ENCODE peak calls at places on chromosomes 11 and 22, in ten cellular contexts. One of them, this sample, is unnamed.

GRCh38 chr22:37329239-37330140 is 47.2 kb downstream of the CYTH4 start:
- DNase-seq in astrocyte of the spinal cord: no peak
- DNase-seq in HL-60: no peak
- DNase-seq in MM.1S: no peak
- DNase-seq in IMR-90: peak
- DNase-seq in left ventricle myocardium inferior: no peak
- DNase-seq in stomach: no peak
- DNase-seq in fibroblast of mammary gland: peak
- DNase-seq in astrocyte of the cerebellum: no peak
- DNase-seq in body of pancreas: no peak
- DNase-seq in this sample: no peak

GRCh38 chr11:132595711-132596111 is 936.6 kb downstream of the OPCML start:
- DNase-seq in stomach: peak
- DNase-seq in IMR-90: peak
- DNase-seq in fibroblast of mammary gland: no peak
- DNase-seq in body of pancreas: no peak
- DNase-seq in astrocyte of the cerebellum: peak
- DNase-seq in MM.1S: no peak
- DNase-seq in left ventricle myocardium inferior: no peak
- DNase-seq in HL-60: no peak
- DNase-seq in astrocyte of the spinal cord: peak
- DNase-seq in this sample: peak

GRCh38 chr22:44677299-44678244 is 24.4 kb upstream of the PRR5 start:
- DNase-seq in left ventricle myocardium inferior: no peak
- DNase-seq in MM.1S: no peak
- DNase-seq in astrocyte of the cerebellum: no peak
- DNase-seq in body of pancreas: no peak
- DNase-seq in astrocyte of the spinal cord: no peak
- DNase-seq in IMR-90: no peak
- DNase-seq in fibroblast of mammary gland: no peak
- DNase-seq in HL-60: no peak
- DNase-seq in stomach: no peak
- DNase-seq in this sample: no peak

GRCh38 chr11:40134820-40135219 is 1324.6 kb downstream of the LRRC4C start:
- DNase-seq in astrocyte of the spinal cord: no peak
- DNase-seq in IMR-90: no peak
- DNase-seq in HL-60: no peak
- DNase-seq in astrocyte of the cerebellum: no peak
- DNase-seq in body of pancreas: no peak
- DNase-seq in fibroblast of mammary gland: no peak
- DNase-seq in left ventricle myocardium inferior: no peak
- DNase-seq in MM.1S: no peak
- DNase-seq in stomach: no peak
- DNase-seq in this sample: no peak

GRCh38 chr11:1327064-1327460 is 17.6 kb upstream of the TOLLIP start:
- DNase-seq in left ventricle myocardium inferior: no peak
- DNase-seq in body of pancreas: no peak
- DNase-seq in astrocyte of the spinal cord: no peak
- DNase-seq in fibroblast of mammary gland: no peak
- DNase-seq in astrocyte of the cerebellum: no peak
- DNase-seq in stomach: no peak
- DNase-seq in MM.1S: no peak
- DNase-seq in IMR-90: peak
- DNase-seq in HL-60: no peak
- DNase-seq in this sample: no peak

GRCh38 chr11:72716788-72717435 is 35.3 kb downstream of the ARAP1 start:
- DNase-seq in body of pancreas: no peak
- DNase-seq in MM.1S: no peak
- DNase-seq in stomach: no peak
- DNase-seq in fibroblast of mammary gland: no peak
- DNase-seq in left ventricle myocardium inferior: no peak
- DNase-seq in IMR-90: no peak
- DNase-seq in astrocyte of the cerebellum: no peak
- DNase-seq in astrocyte of the spinal cord: no peak
- DNase-seq in HL-60: no peak
- DNase-seq in this sample: no peak

GRCh38 chr11:27705873-27706820 is 5.9 kb upstream of the BDNF start:
- DNase-seq in astrocyte of the spinal cord: no peak
- DNase-seq in HL-60: no peak
- DNase-seq in stomach: no peak
- DNase-seq in MM.1S: peak
- DNase-seq in fibroblast of mammary gland: peak
- DNase-seq in astrocyte of the cerebellum: no peak
- DNase-seq in body of pancreas: no peak
- DNase-seq in left ventricle myocardium inferior: no peak
- DNase-seq in IMR-90: peak
- DNase-seq in this sample: peak

GRCh38 chr22:49046546-49047305 is 780.9 kb downstream of the BRD1 start:
- DNase-seq in MM.1S: peak
- DNase-seq in astrocyte of the cerebellum: no peak
- DNase-seq in stomach: no peak
- DNase-seq in IMR-90: no peak
- DNase-seq in body of pancreas: peak
- DNase-seq in left ventricle myocardium inferior: no peak
- DNase-seq in astrocyte of the spinal cord: no peak
- DNase-seq in fibroblast of mammary gland: no peak
- DNase-seq in HL-60: peak
- DNase-seq in this sample: no peak

GRCh38 chr11:1075341-1075911 is 752 bp downstream of the MUC2 start:
- DNase-seq in astrocyte of the cerebellum: no peak
- DNase-seq in MM.1S: no peak
- DNase-seq in stomach: no peak
- DNase-seq in left ventricle myocardium inferior: no peak
- DNase-seq in fibroblast of mammary gland: no peak
- DNase-seq in HL-60: no peak
- DNase-seq in body of pancreas: peak
- DNase-seq in astrocyte of the spinal cord: no peak
- DNase-seq in IMR-90: no peak
- DNase-seq in this sample: no peak

GRCh38 chr22:35023692-35024363 is 42.1 kb upstream of the ISX start:
- DNase-seq in stomach: peak
- DNase-seq in IMR-90: no peak
- DNase-seq in fibroblast of mammary gland: peak
- DNase-seq in HL-60: peak
- DNase-seq in astrocyte of the cerebellum: no peak
- DNase-seq in left ventricle myocardium inferior: peak
- DNase-seq in MM.1S: peak
- DNase-seq in astrocyte of the spinal cord: peak
- DNase-seq in body of pancreas: peak
- DNase-seq in this sample: peak

GRCh38 chr11:128036556-128037093 is 550.7 kb downstream of the ETS1 start:
- DNase-seq in astrocyte of the cerebellum: no peak
- DNase-seq in HL-60: no peak
- DNase-seq in fibroblast of mammary gland: peak
- DNase-seq in stomach: no peak
- DNase-seq in body of pancreas: no peak
- DNase-seq in astrocyte of the spinal cord: no peak
- DNase-seq in left ventricle myocardium inferior: no peak
- DNase-seq in MM.1S: no peak
- DNase-seq in IMR-90: peak
- DNase-seq in this sample: no peak

GRCh38 chr22:37175414-37176144 is 12.5 kb downstream of the C1QTNF6 start:
- DNase-seq in MM.1S: no peak
- DNase-seq in body of pancreas: no peak
- DNase-seq in stomach: no peak
- DNase-seq in astrocyte of the spinal cord: no peak
- DNase-seq in HL-60: no peak
- DNase-seq in left ventricle myocardium inferior: no peak
- DNase-seq in fibroblast of mammary gland: peak
- DNase-seq in IMR-90: no peak
- DNase-seq in astrocyte of the cerebellum: no peak
- DNase-seq in this sample: no peak

GRCh38 chr11:119797137-119797611 is 68.2 kb upstream of the NECTIN1 start:
- DNase-seq in fibroblast of mammary gland: no peak
- DNase-seq in astrocyte of the spinal cord: no peak
- DNase-seq in HL-60: no peak
- DNase-seq in stomach: no peak
- DNase-seq in IMR-90: no peak
- DNase-seq in body of pancreas: no peak
- DNase-seq in left ventricle myocardium inferior: no peak
- DNase-seq in astrocyte of the cerebellum: no peak
- DNase-seq in MM.1S: no peak
- DNase-seq in this sample: no peak

GRCh38 chr11:112525270-112525669 is 264.6 kb upstream of the PLET1 start:
- DNase-seq in astrocyte of the spinal cord: peak
- DNase-seq in stomach: no peak
- DNase-seq in left ventricle myocardium inferior: no peak
- DNase-seq in astrocyte of the cerebellum: peak
- DNase-seq in fibroblast of mammary gland: peak
- DNase-seq in body of pancreas: no peak
- DNase-seq in IMR-90: no peak
- DNase-seq in MM.1S: no peak
- DNase-seq in HL-60: peak
- DNase-seq in this sample: peak

GRCh38 chr11:88204353-88204752 is 29.1 kb upstream of the RAB38 start:
- DNase-seq in left ventricle myocardium inferior: no peak
- DNase-seq in astrocyte of the spinal cord: no peak
- DNase-seq in IMR-90: no peak
- DNase-seq in astrocyte of the cerebellum: no peak
- DNase-seq in body of pancreas: no peak
- DNase-seq in MM.1S: no peak
- DNase-seq in HL-60: no peak
- DNase-seq in stomach: no peak
- DNase-seq in fibroblast of mammary gland: no peak
- DNase-seq in this sample: no peak

GRCh38 chr11:17514476-17514875 is 29.7 kb downstream of the USH1C start:
- DNase-seq in HL-60: no peak
- DNase-seq in astrocyte of the cerebellum: no peak
- DNase-seq in fibroblast of mammary gland: no peak
- DNase-seq in left ventricle myocardium inferior: no peak
- DNase-seq in MM.1S: no peak
- DNase-seq in stomach: no peak
- DNase-seq in body of pancreas: no peak
- DNase-seq in astrocyte of the spinal cord: no peak
- DNase-seq in IMR-90: no peak
- DNase-seq in this sample: no peak

GRCh38 chr11:32870676-32871075 is 21.9 kb upstream of the QSER1 start:
- DNase-seq in left ventricle myocardium inferior: no peak
- DNase-seq in astrocyte of the cerebellum: no peak
- DNase-seq in astrocyte of the spinal cord: no peak
- DNase-seq in HL-60: peak
- DNase-seq in body of pancreas: no peak
- DNase-seq in IMR-90: no peak
- DNase-seq in MM.1S: no peak
- DNase-seq in stomach: no peak
- DNase-seq in fibroblast of mammary gland: no peak
- DNase-seq in this sample: peak

GRCh38 chr11:3808846-3809623 is 675 bp downstream of the PGAP2 start:
- DNase-seq in left ventricle myocardium inferior: no peak
- DNase-seq in MM.1S: peak
- DNase-seq in stomach: peak
- DNase-seq in IMR-90: peak
- DNase-seq in astrocyte of the spinal cord: peak
- DNase-seq in fibroblast of mammary gland: peak
- DNase-seq in body of pancreas: peak
- DNase-seq in HL-60: peak
- DNase-seq in astrocyte of the cerebellum: peak
- DNase-seq in this sample: peak
- TF ChIP-seq CTCF in left ventricle myocardium inferior: peak
- TF ChIP-seq CTCF in MM.1S: peak
- TF ChIP-seq CTCF in stomach: no peak
- TF ChIP-seq CTCF in IMR-90: peak
- TF ChIP-seq CTCF in astrocyte of the spinal cord: peak
- TF ChIP-seq CTCF in fibroblast of mammary gland: peak
- TF ChIP-seq CTCF in body of pancreas: peak
- TF ChIP-seq CTCF in HL-60: peak
- TF ChIP-seq CTCF in astrocyte of the cerebellum: peak
- TF ChIP-seq CTCF in this sample: peak

GRCh38 chr11:4184163-4184916 is 89.7 kb downstream of the RRM1 start:
- DNase-seq in HL-60: no peak
- DNase-seq in body of pancreas: no peak
- DNase-seq in IMR-90: peak
- DNase-seq in stomach: no peak
- DNase-seq in MM.1S: no peak
- DNase-seq in astrocyte of the cerebellum: no peak
- DNase-seq in astrocyte of the spinal cord: no peak
- DNase-seq in left ventricle myocardium inferior: peak
- DNase-seq in fibroblast of mammary gland: no peak
- DNase-seq in this sample: no peak

GRCh38 chr11:4180441-4181183 is 86.0 kb downstream of the RRM1 start:
- DNase-seq in MM.1S: no peak
- DNase-seq in body of pancreas: no peak
- DNase-seq in HL-60: no peak
- DNase-seq in astrocyte of the spinal cord: no peak
- DNase-seq in stomach: no peak
- DNase-seq in fibroblast of mammary gland: no peak
- DNase-seq in astrocyte of the cerebellum: no peak
- DNase-seq in left ventricle myocardium inferior: no peak
- DNase-seq in IMR-90: no peak
- DNase-seq in this sample: no peak

GRCh38 chr11:4178813-4179662 is 84.4 kb downstream of the RRM1 start:
- DNase-seq in HL-60: no peak
- DNase-seq in body of pancreas: no peak
- DNase-seq in MM.1S: no peak
- DNase-seq in IMR-90: no peak
- DNase-seq in fibroblast of mammary gland: no peak
- DNase-seq in astrocyte of the spinal cord: no peak
- DNase-seq in left ventricle myocardium inferior: no peak
- DNase-seq in stomach: no peak
- DNase-seq in astrocyte of the cerebellum: no peak
- DNase-seq in this sample: no peak

GRCh38 chr11:4183410-4184057 is 88.9 kb downstream of the RRM1 start:
- DNase-seq in astrocyte of the spinal cord: no peak
- DNase-seq in fibroblast of mammary gland: no peak
- DNase-seq in HL-60: no peak
- DNase-seq in stomach: no peak
- DNase-seq in left ventricle myocardium inferior: no peak
- DNase-seq in body of pancreas: no peak
- DNase-seq in IMR-90: no peak
- DNase-seq in astrocyte of the cerebellum: no peak
- DNase-seq in MM.1S: no peak
- DNase-seq in this sample: no peak

GRCh38 chr11:4181780-4182721 is 87.5 kb downstream of the RRM1 start:
- DNase-seq in astrocyte of the spinal cord: peak
- DNase-seq in left ventricle myocardium inferior: peak
- DNase-seq in stomach: peak
- DNase-seq in IMR-90: peak
- DNase-seq in fibroblast of mammary gland: peak
- DNase-seq in MM.1S: peak
- DNase-seq in HL-60: peak
- DNase-seq in body of pancreas: peak
- DNase-seq in astrocyte of the cerebellum: no peak
- DNase-seq in this sample: peak
- TF ChIP-seq CTCF in astrocyte of the spinal cord: peak
- TF ChIP-seq CTCF in left ventricle myocardium inferior: peak
- TF ChIP-seq CTCF in stomach: peak
- TF ChIP-seq CTCF in IMR-90: peak
- TF ChIP-seq CTCF in fibroblast of mammary gland: peak
- TF ChIP-seq CTCF in MM.1S: peak
- TF ChIP-seq CTCF in HL-60: peak
- TF ChIP-seq CTCF in body of pancreas: peak
- TF ChIP-seq CTCF in astrocyte of the cerebellum: peak
- TF ChIP-seq CTCF in this sample: peak

GRCh38 chr22:20450551-20450906 is 12.9 kb upstream of the SCARF2 start:
- DNase-seq in astrocyte of the cerebellum: no peak
- DNase-seq in HL-60: no peak
- DNase-seq in left ventricle myocardium inferior: no peak
- DNase-seq in IMR-90: no peak
- DNase-seq in MM.1S: no peak
- DNase-seq in astrocyte of the spinal cord: no peak
- DNase-seq in stomach: no peak
- DNase-seq in body of pancreas: no peak
- DNase-seq in fibroblast of mammary gland: no peak
- DNase-seq in this sample: no peak
- TF ChIP-seq CTCF in astrocyte of the cerebellum: no peak
- TF ChIP-seq CTCF in HL-60: no peak
- TF ChIP-seq CTCF in left ventricle myocardium inferior: no peak
- TF ChIP-seq CTCF in IMR-90: no peak
- TF ChIP-seq CTCF in MM.1S: no peak
- TF ChIP-seq CTCF in astrocyte of the spinal cord: no peak
- TF ChIP-seq CTCF in stomach: no peak
- TF ChIP-seq CTCF in body of pancreas: no peak
- TF ChIP-seq CTCF in fibroblast of mammary gland: no peak
- TF ChIP-seq CTCF in this sample: no peak

GRCh38 chr11:62508336-62509058 is 38.1 kb downstream of the AHNAK start:
- DNase-seq in left ventricle myocardium inferior: peak
- DNase-seq in HL-60: no peak
- DNase-seq in MM.1S: peak
- DNase-seq in fibroblast of mammary gland: no peak
- DNase-seq in astrocyte of the cerebellum: peak
- DNase-seq in body of pancreas: peak
- DNase-seq in IMR-90: peak
- DNase-seq in stomach: peak
- DNase-seq in astrocyte of the spinal cord: peak
- DNase-seq in this sample: peak
- TF ChIP-seq CTCF in left ventricle myocardium inferior: peak
- TF ChIP-seq CTCF in HL-60: peak
- TF ChIP-seq CTCF in MM.1S: peak
- TF ChIP-seq CTCF in fibroblast of mammary gland: peak
- TF ChIP-seq CTCF in astrocyte of the cerebellum: peak
- TF ChIP-seq CTCF in body of pancreas: peak
- TF ChIP-seq CTCF in IMR-90: peak
- TF ChIP-seq CTCF in stomach: peak
- TF ChIP-seq CTCF in astrocyte of the spinal cord: peak
- TF ChIP-seq CTCF in this sample: peak

This sample was measured in fibroblast of pulmonary artery.